ENCODE peak calls at places on chromosomes 4 and X, in nine cellular contexts. Q is H4; G is HTR-8/SVneo; S is astrocyte of the spinal cord; L is stimulated activated CD4-positive, alpha-beta T cell treated with anti-CD3 and anti-CD28 coated beads, Interleukin-2, amount 100 ng/mL, for 4 hours; H is tibial nerve; Y is NT2/D1; R is NCI-H1105; B is activated gamma-delta T cell treated with Interleukin-2 at 50 U/mL for 16 hours. P is an unnamed sample.

GRCh38 chr4:163592207-163592606 is 97.7 kb downstream of the TMA16 start:
- DNase-seq in Q (no peak), G (no peak), S (no peak), L (no peak), H (no peak), Y (no peak), R (peak; percentile 21), B (no peak), P (no peak)

GRCh38 chr4:152265149-152265621 is 270.7 kb downstream of the FBXW7 start:
- DNase-seq in Q (peak; percentile 92), G (peak; percentile 67), S (peak; percentile 91), L (no peak), H (no peak), Y (no peak), R (no peak), B (no peak), P (peak; percentile 87)

GRCh38 chr4:86233681-86234080 is 126.2 kb downstream of the MAPK10 start:
- DNase-seq in Q (no peak), G (no peak), S (peak; percentile 20), L (no peak), H (no peak), Y (no peak), R (no peak), B (no peak), P (peak; percentile 72)

GRCh38 chr4:167424338-167425256 is 190.3 kb upstream of the SPOCK3 start:
- DNase-seq in Q (no peak), G (no peak), S (no peak), L (no peak), H (no peak), Y (no peak), R (no peak), B (no peak), P (no peak)

GRCh38 chrX:41828821-41829220 is 94.5 kb downstream of the CASK start:
- DNase-seq in Q (no peak), G (no peak), S (no peak), L (no peak), H (no peak), Y (no peak), R (no peak), B (no peak), P (no peak)

GRCh38 chr4:118954246-118954645 is 65.6 kb downstream of the SYNPO2 start:
- DNase-seq in Q (peak; percentile 42), G (no peak), S (peak; percentile 53), L (no peak), H (no peak), Y (no peak), R (no peak), B (no peak), P (peak; percentile 73)

GRCh38 chrX:151153086-151153485 is 23.3 kb upstream of the GPR50 start:
- DNase-seq in Q (peak; percentile 58), G (peak; percentile 5), S (peak; percentile 24), L (no peak), H (no peak), Y (no peak), R (no peak), B (no peak), P (peak; percentile 4)

GRCh38 chrX:103879339-103879738 is 47.3 kb upstream of the RAB9B start:
- DNase-seq in Q (no peak), G (no peak), S (peak; percentile 5), L (no peak), H (no peak), Y (no peak), R (no peak), B (no peak), P (peak; percentile 26)

GRCh38 chr4:98658287-98659105 is at the start of gene TSPAN5:
- DNase-seq in Q (peak; percentile 55), G (peak; percentile 56), S (peak; percentile 77), L (peak; percentile 83), H (peak; percentile 41), Y (peak; percentile 52), R (peak; percentile 47), B (peak; percentile 79), P (peak; percentile 78)

GRCh38 chrX:41449138-41449537 is 2.0 kb downstream of the NYX start:
- DNase-seq in Q (no peak), G (no peak), S (no peak), L (no peak), H (no peak), Y (no peak), R (no peak), B (no peak), P (no peak)

GRCh38 chr4:126799471-126799870 is 833.3 kb upstream of the INTU start:
- DNase-seq in Q (no peak), G (no peak), S (peak; percentile 8), L (no peak), H (no peak), Y (no peak), R (no peak), B (no peak), P (no peak)

GRCh38 chrX:42127563-42127962 is 204.2 kb upstream of the CASK start:
- DNase-seq in Q (no peak), G (no peak), S (no peak), L (no peak), H (no peak), Y (no peak), R (no peak), B (no peak), P (no peak)

GRCh38 chrX:107324493-107325310 is 118.3 kb downstream of the DNAAF6 start:
- DNase-seq in Q (peak; percentile 16), G (peak; percentile 0), S (peak; percentile 14), L (no peak), H (no peak), Y (peak; percentile 48), R (no peak), B (no peak), P (peak; percentile 35)

GRCh38 chr4:70709551-70710080 is 12.1 kb upstream of the RUFY3 start:
- DNase-seq in Q (no peak), G (no peak), S (peak; percentile 59), L (no peak), H (no peak), Y (no peak), R (no peak), B (no peak), P (no peak)

GRCh38 chr4:140750470-140750869 is 5.7 kb downstream of the TBC1D9 start:
- DNase-seq in Q (no peak), G (no peak), S (no peak), L (no peak), H (no peak), Y (no peak), R (no peak), B (no peak), P (no peak)

GRCh38 chrX:21907250-21907649 is 33.3 kb upstream of the SMS start:
- DNase-seq in Q (no peak), G (no peak), S (no peak), L (no peak), H (no peak), Y (no peak), R (no peak), B (no peak), P (peak; percentile 25)

GRCh38 chr4:38195911-38196310 is 235.7 kb downstream of the PTTG2 start:
- DNase-seq in Q (no peak), G (no peak), S (no peak), L (no peak), H (no peak), Y (no peak), R (no peak), B (no peak), P (no peak)

GRCh38 chrX:72652132-72652531 is 62.0 kb downstream of the PHKA1 start:
- DNase-seq in Q (no peak), G (no peak), S (no peak), L (no peak), H (no peak), Y (no peak), R (no peak), B (no peak), P (no peak)

GRCh38 chrX:46130246-46130645 is 415.0 kb downstream of the ZNF674 start:
- DNase-seq in Q (no peak), G (no peak), S (no peak), L (no peak), H (no peak), Y (no peak), R (no peak), B (no peak), P (no peak)

GRCh38 chr4:6468376-6468775 is 4.0 kb downstream of the PPP2R2C start:
- DNase-seq in Q (no peak), G (no peak), S (no peak), L (no peak), H (no peak), Y (no peak), R (no peak), B (no peak), P (no peak)

GRCh38 chr4:94409375-94409679 is 42.4 kb upstream of the PDLIM5 start:
- DNase-seq in Q (no peak), G (no peak), S (no peak), L (no peak), H (no peak), Y (no peak), R (no peak), B (no peak), P (no peak)

GRCh38 chrX:120468479-120468824 is 644 bp downstream of the LAMP2 start:
- DNase-seq in Q (no peak), G (no peak), S (no peak), L (no peak), H (no peak), Y (no peak), R (no peak), B (no peak), P (no peak)

GRCh38 chrX:45515262-45516215 is 314.9 kb upstream of the DIPK2B start:
- DNase-seq in Q (peak; percentile 96), G (peak; percentile 21), S (peak; percentile 84), L (peak; percentile 13), H (peak; percentile 45), Y (no peak), R (peak; percentile 0), B (peak; percentile 12), P (peak; percentile 92)

P was measured in fibroblast of pulmonary artery.